ENCODE peak calls at places on chromosomes 7 and 10, in six cellular contexts. One of them, this sample, is unnamed.

GRCh38 chr7:140676303-140676702 is 3.6 kb downstream of the ADCK2 start:
- DNase-seq in H9: no peak
- DNase-seq in IMR-90: no peak
- DNase-seq in mesenchymal stem cell: no peak
- DNase-seq in H1: no peak
- DNase-seq in trophoblast cell: no peak
- DNase-seq in this sample: no peak

GRCh38 chr10:99659868-99660366 is 608 bp downstream of the ENTPD7 start:
- DNase-seq in H9: no peak
- DNase-seq in IMR-90: no peak
- DNase-seq in mesenchymal stem cell: peak; percentile 15
- DNase-seq in H1: no peak
- DNase-seq in trophoblast cell: no peak
- DNase-seq in this sample: no peak

GRCh38 chr10:124827474-124827873 is 25.9 kb downstream of the ABRAXAS2 start:
- DNase-seq in H9: no peak
- DNase-seq in IMR-90: peak; percentile 14
- DNase-seq in mesenchymal stem cell: peak; percentile 18
- DNase-seq in H1: no peak
- DNase-seq in trophoblast cell: no peak
- DNase-seq in this sample: no peak

GRCh38 chr7:379456-380225 is 89.7 kb downstream of the FOXL3 start:
- DNase-seq in H9: peak; percentile 75
- DNase-seq in IMR-90: no peak
- DNase-seq in mesenchymal stem cell: peak; percentile 4
- DNase-seq in H1: peak; percentile 13
- DNase-seq in trophoblast cell: no peak
- DNase-seq in this sample: no peak

GRCh38 chr7:35878356-35878755 is 77.5 kb downstream of the SEPTIN7 start:
- DNase-seq in H9: no peak
- DNase-seq in IMR-90: peak; percentile 55
- DNase-seq in mesenchymal stem cell: peak; percentile 24
- DNase-seq in H1: no peak
- DNase-seq in trophoblast cell: no peak
- DNase-seq in this sample: no peak

GRCh38 chr10:102322914-102323313 is 72.6 kb upstream of the NFKB2 start:
- DNase-seq in H9: no peak
- DNase-seq in IMR-90: no peak
- DNase-seq in mesenchymal stem cell: no peak
- DNase-seq in H1: no peak
- DNase-seq in trophoblast cell: no peak
- DNase-seq in this sample: no peak

GRCh38 chr7:96920713-96921112 is 84.6 kb upstream of the DLX6 start:
- DNase-seq in H9: no peak
- DNase-seq in IMR-90: no peak
- DNase-seq in mesenchymal stem cell: no peak
- DNase-seq in H1: no peak
- DNase-seq in trophoblast cell: peak; percentile 42
- DNase-seq in this sample: no peak

GRCh38 chr7:46786221-46786951 is 795.5 kb downstream of the TNS3 start:
- DNase-seq in H9: no peak
- DNase-seq in IMR-90: peak; percentile 43
- DNase-seq in mesenchymal stem cell: no peak
- DNase-seq in H1: no peak
- DNase-seq in trophoblast cell: no peak
- DNase-seq in this sample: no peak

GRCh38 chr7:116443646-116444045 is 55.9 kb upstream of the CAV2 start:
- DNase-seq in H9: no peak
- DNase-seq in IMR-90: no peak
- DNase-seq in mesenchymal stem cell: no peak
- DNase-seq in H1: no peak
- DNase-seq in trophoblast cell: no peak
- DNase-seq in this sample: no peak

GRCh38 chr7:106824458-106824857 is 40.6 kb upstream of the PIK3CG start:
- DNase-seq in H9: no peak
- DNase-seq in IMR-90: peak; percentile 54
- DNase-seq in mesenchymal stem cell: no peak
- DNase-seq in H1: no peak
- DNase-seq in trophoblast cell: no peak
- DNase-seq in this sample: no peak

GRCh38 chr7:97499204-97499603 is 232.7 kb upstream of the TAC1 start:
- DNase-seq in H9: peak; percentile 48
- DNase-seq in IMR-90: no peak
- DNase-seq in mesenchymal stem cell: no peak
- DNase-seq in H1: peak; percentile 27
- DNase-seq in trophoblast cell: peak; percentile 6
- DNase-seq in this sample: peak; percentile 21

GRCh38 chr10:106566871-106567270 is 597.6 kb downstream of the SORCS1 start:
- DNase-seq in H9: no peak
- DNase-seq in IMR-90: no peak
- DNase-seq in mesenchymal stem cell: no peak
- DNase-seq in H1: no peak
- DNase-seq in trophoblast cell: no peak
- DNase-seq in this sample: no peak

GRCh38 chr7:30841801-30842541 is 69.7 kb upstream of the AQP1 start:
- DNase-seq in H9: no peak
- DNase-seq in IMR-90: no peak
- DNase-seq in mesenchymal stem cell: no peak
- DNase-seq in H1: no peak
- DNase-seq in trophoblast cell: no peak
- DNase-seq in this sample: no peak

GRCh38 chr10:33801705-33802104 is 467.2 kb upstream of the NRP1 start:
- DNase-seq in H9: no peak
- DNase-seq in IMR-90: peak; percentile 25
- DNase-seq in mesenchymal stem cell: no peak
- DNase-seq in H1: no peak
- DNase-seq in trophoblast cell: peak; percentile 56
- DNase-seq in this sample: no peak

GRCh38 chr10:12186324-12186723 is 9.4 kb downstream of the NUDT5 start:
- DNase-seq in H9: no peak
- DNase-seq in IMR-90: no peak
- DNase-seq in mesenchymal stem cell: no peak
- DNase-seq in H1: no peak
- DNase-seq in trophoblast cell: no peak
- DNase-seq in this sample: no peak

GRCh38 chr10:103695584-103696005 is 159.8 kb downstream of the SH3PXD2A start:
- DNase-seq in H9: no peak
- DNase-seq in IMR-90: no peak
- DNase-seq in mesenchymal stem cell: peak; percentile 48
- DNase-seq in H1: no peak
- DNase-seq in trophoblast cell: no peak
- DNase-seq in this sample: no peak

GRCh38 chr7:13830604-13830915 is 158.9 kb downstream of the ETV1 start:
- DNase-seq in H9: no peak
- DNase-seq in IMR-90: peak; percentile 36
- DNase-seq in mesenchymal stem cell: peak; percentile 37
- DNase-seq in H1: no peak
- DNase-seq in trophoblast cell: no peak
- DNase-seq in this sample: no peak

GRCh38 chr10:69831231-69831855 is 29.6 kb downstream of the COL13A1 start:
- DNase-seq in H9: no peak
- DNase-seq in IMR-90: peak; percentile 42
- DNase-seq in mesenchymal stem cell: no peak
- DNase-seq in H1: no peak
- DNase-seq in trophoblast cell: no peak
- DNase-seq in this sample: no peak

GRCh38 chr7:38632411-38632810 is 1.2 kb upstream of the AMPH start:
- DNase-seq in H9: no peak
- DNase-seq in IMR-90: no peak
- DNase-seq in mesenchymal stem cell: no peak
- DNase-seq in H1: no peak
- DNase-seq in trophoblast cell: no peak
- DNase-seq in this sample: no peak

GRCh38 chr7:33816106-33816505 is 89.2 kb upstream of the BMPER start:
- DNase-seq in H9: no peak
- DNase-seq in IMR-90: no peak
- DNase-seq in mesenchymal stem cell: no peak
- DNase-seq in H1: no peak
- DNase-seq in trophoblast cell: no peak
- DNase-seq in this sample: no peak

GRCh38 chr7:33813331-33813730 is 92.0 kb upstream of the BMPER start:
- DNase-seq in H9: no peak
- DNase-seq in IMR-90: no peak
- DNase-seq in mesenchymal stem cell: no peak
- DNase-seq in H1: no peak
- DNase-seq in trophoblast cell: no peak
- DNase-seq in this sample: no peak

GRCh38 chr7:33809218-33809617 is 96.1 kb upstream of the BMPER start:
- DNase-seq in H9: no peak
- DNase-seq in IMR-90: no peak
- DNase-seq in mesenchymal stem cell: no peak
- DNase-seq in H1: no peak
- DNase-seq in trophoblast cell: no peak
- DNase-seq in this sample: no peak

GRCh38 chr7:33814958-33815735 is 90.2 kb upstream of the BMPER start:
- DNase-seq in H9: no peak
- DNase-seq in IMR-90: no peak
- DNase-seq in mesenchymal stem cell: no peak
- DNase-seq in H1: no peak
- DNase-seq in trophoblast cell: no peak
- DNase-seq in this sample: no peak

GRCh38 chr7:33814400-33814799 is 90.9 kb upstream of the BMPER start:
- DNase-seq in H9: no peak
- DNase-seq in IMR-90: no peak
- DNase-seq in mesenchymal stem cell: no peak
- DNase-seq in H1: no peak
- DNase-seq in trophoblast cell: no peak
- DNase-seq in this sample: no peak
- H4K91ac ChIP-seq in H9: no peak overlapping the region
- H4K91ac ChIP-seq in IMR-90: no peak overlapping the region
- H4K91ac ChIP-seq in mesenchymal stem cell: no peak overlapping the region
- H4K91ac ChIP-seq in H1: no peak overlapping the region
- H4K91ac ChIP-seq in trophoblast cell: no peak overlapping the region
- H4K91ac ChIP-seq in this sample: no peak overlapping the region

GRCh38 chr10:28818645-28819036 is 141.3 kb downstream of the BAMBI start:
- DNase-seq in H9: no peak
- DNase-seq in IMR-90: no peak
- DNase-seq in mesenchymal stem cell: peak; percentile 32
- DNase-seq in H1: no peak
- DNase-seq in trophoblast cell: no peak
- DNase-seq in this sample: no peak

GRCh38 chr10:28812384-28813372 is 135.4 kb downstream of the BAMBI start:
- DNase-seq in H9: no peak
- DNase-seq in IMR-90: no peak
- DNase-seq in mesenchymal stem cell: no peak
- DNase-seq in H1: no peak
- DNase-seq in trophoblast cell: no peak
- DNase-seq in this sample: no peak

GRCh38 chr10:28810062-28810870 is 132.9 kb downstream of the BAMBI start:
- DNase-seq in H9: peak; percentile 53
- DNase-seq in IMR-90: peak; percentile 38
- DNase-seq in mesenchymal stem cell: peak; percentile 87
- DNase-seq in H1: no peak
- DNase-seq in trophoblast cell: no peak
- DNase-seq in this sample: no peak

GRCh38 chr10:28811639-28812349 is 134.5 kb downstream of the BAMBI start:
- DNase-seq in H9: no peak
- DNase-seq in IMR-90: no peak
- DNase-seq in mesenchymal stem cell: no peak
- DNase-seq in H1: no peak
- DNase-seq in trophoblast cell: no peak
- DNase-seq in this sample: no peak

DNA sequence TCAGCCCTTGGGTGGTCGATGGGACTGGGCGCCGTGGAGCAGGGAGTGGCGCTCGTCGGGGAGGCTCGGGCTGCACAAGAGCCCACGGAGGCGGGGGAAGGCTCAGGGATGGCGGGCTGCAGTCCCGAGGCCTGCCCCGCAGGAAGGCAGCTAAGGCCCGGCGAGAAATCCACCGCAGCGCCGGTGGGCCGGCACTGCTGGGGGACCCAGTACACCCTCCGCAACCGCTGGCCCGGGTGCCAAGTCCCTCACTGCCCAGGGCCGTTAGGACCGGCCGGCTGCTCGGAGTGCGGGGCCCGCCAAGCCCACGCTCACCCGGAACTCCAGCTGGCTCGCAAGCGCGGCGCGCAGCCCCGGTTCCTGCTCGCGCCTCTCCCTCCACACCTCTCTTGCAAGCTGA is 138.4 kb downstream of the BAMBI start:
- DNase-seq in H9: no peak
- DNase-seq in IMR-90: no peak
- DNase-seq in mesenchymal stem cell: no peak
- DNase-seq in H1: no peak
- DNase-seq in trophoblast cell: no peak
- DNase-seq in this sample: no peak
- H4K91ac ChIP-seq in H9: no peak overlapping the region
- H4K91ac ChIP-seq in IMR-90: no peak overlapping the region
- H4K91ac ChIP-seq in mesenchymal stem cell: no peak overlapping the region
- H4K91ac ChIP-seq in H1: no peak overlapping the region
- H4K91ac ChIP-seq in trophoblast cell: peak overlapping the region; percentile 24
- H4K91ac ChIP-seq in this sample: no peak overlapping the region

GRCh38 chr7:130901209-130901783 is 167.3 kb upstream of the KLF14 start:
- DNase-seq in H9: no peak
- DNase-seq in IMR-90: peak; percentile 97
- DNase-seq in mesenchymal stem cell: peak; percentile 81
- DNase-seq in H1: no peak
- DNase-seq in trophoblast cell: no peak
- DNase-seq in this sample: no peak
- H4K91ac ChIP-seq in H9: no peak overlapping the region
- H4K91ac ChIP-seq in IMR-90: peak overlapping the region; percentile 39
- H4K91ac ChIP-seq in mesenchymal stem cell: no peak overlapping the region
- H4K91ac ChIP-seq in H1: no peak overlapping the region
- H4K91ac ChIP-seq in trophoblast cell: no peak overlapping the region
- H4K91ac ChIP-seq in this sample: no peak overlapping the region

GRCh38 chr10:4931587-4931986 is 31.6 kb upstream of the AKR1C1 start:
- DNase-seq in H9: no peak
- DNase-seq in IMR-90: no peak
- DNase-seq in mesenchymal stem cell: no peak
- DNase-seq in H1: no peak
- DNase-seq in trophoblast cell: no peak
- DNase-seq in this sample: no peak
- H4K91ac ChIP-seq in H9: no peak overlapping the region
- H4K91ac ChIP-seq in IMR-90: no peak overlapping the region
- H4K91ac ChIP-seq in mesenchymal stem cell: no peak overlapping the region
- H4K91ac ChIP-seq in H1: no peak overlapping the region
- H4K91ac ChIP-seq in trophoblast cell: no peak overlapping the region
- H4K91ac ChIP-seq in this sample: no peak overlapping the region